ENCODE peak calls at places on chromosomes 4 and X, in six cellular contexts. I, Q, B, M, K and P are unnamed samples.

GRCh38 chr4:54098375-54098774 is 1.6 kb upstream of the GSX2 start:
- DNase-seq in I (no peak), Q (no peak), B (no peak), M (no peak), K (no peak), P (no peak)

GRCh38 chr4:184653650-184654049 is 4.1 kb downstream of the PRIMPOL start:
- DNase-seq in I (no peak), Q (no peak), B (peak), M (no peak), K (no peak), P (peak)

GRCh38 chr4:161791796-161792556 is 371.8 kb downstream of the FSTL5 start:
- DNase-seq in I (no peak), Q (no peak), B (no peak), M (no peak), K (no peak), P (no peak)

GRCh38 chr4:141020801-141021261 is 112.4 kb downstream of the RNF150 start:
- DNase-seq in I (no peak), Q (no peak), B (peak), M (peak), K (no peak), P (no peak)

GRCh38 chr4:155419266-155419665 is 42.5 kb upstream of the MAP9 start:
- DNase-seq in I (no peak), Q (no peak), B (peak), M (peak), K (no peak), P (no peak)

GRCh38 chr4:41532880-41533279 is 5.1 kb upstream of the LIMCH1 start:
- DNase-seq in I (no peak), Q (no peak), B (no peak), M (no peak), K (no peak), P (no peak)

GRCh38 chr4:2732526-2732925 is 23.6 kb downstream of the TNIP2 start:
- DNase-seq in I (no peak), Q (no peak), B (no peak), M (no peak), K (no peak), P (no peak)

GRCh38 chr4:141047228-141047884 is 85.9 kb downstream of the RNF150 start:
- DNase-seq in I (no peak), Q (no peak), B (peak), M (peak), K (no peak), P (no peak)

GRCh38 chrX:44748014-44748413 is 95.8 kb upstream of the DUSP21 start:
- DNase-seq in I (no peak), Q (no peak), B (no peak), M (peak), K (no peak), P (peak)

GRCh38 chrX:110852180-110852579 is 56.6 kb upstream of the CHRDL1 start:
- DNase-seq in I (no peak), Q (no peak), B (peak), M (peak), K (no peak), P (peak)

GRCh38 chr4:170052919-170053318 is 26.7 kb upstream of the MFAP3L start:
- DNase-seq in I (no peak), Q (no peak), B (no peak), M (no peak), K (no peak), P (no peak)

GRCh38 chr4:88823058-88823919 is 125.7 kb upstream of the NAP1L5 start:
- DNase-seq in I (peak), Q (peak), B (peak), M (peak), K (peak), P (peak)

GRCh38 chr4:109921384-109921808 is 8.7 kb downstream of the EGF start:
- DNase-seq in I (peak), Q (peak), B (peak), M (peak), K (no peak), P (peak)
- H3K4ac ChIP-seq in I (no peak), Q (no peak), B (no peak), M (no peak), K (no peak), P (no peak)

DNA sequence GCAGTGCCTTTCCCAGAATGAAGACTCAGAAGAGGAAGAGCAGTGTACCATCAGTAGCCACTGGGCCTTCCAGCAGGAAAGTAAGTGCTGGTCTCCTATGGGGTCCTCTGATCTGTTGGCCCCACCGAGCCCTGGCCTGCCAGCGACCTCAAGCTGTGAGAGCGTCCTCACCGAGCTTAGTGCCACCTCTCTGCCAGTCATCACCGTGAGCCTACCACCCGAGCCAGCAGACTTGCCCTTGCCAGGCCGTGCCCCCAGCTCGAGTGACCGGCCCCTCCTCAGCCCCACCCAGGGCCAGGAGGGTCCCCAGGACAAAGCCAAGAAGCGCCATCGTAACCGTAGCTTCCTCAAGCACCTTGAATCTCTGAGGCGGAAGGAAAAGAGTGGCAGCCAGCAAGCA is 69.7 kb downstream of the STARD8 start:
- DNase-seq in I (no peak), Q (no peak), B (no peak), M (no peak), K (no peak), P (no peak)
- H3K14ac ChIP-seq in I (no peak), Q (no peak), B (no peak), M (no peak), K (no peak), P (no peak)

GRCh38 chr4:183329244-183329643 is 7.0 kb upstream of the CLDN24 start:
- DNase-seq in I (no peak), Q (no peak), B (no peak), M (no peak), K (no peak), P (no peak)

GRCh38 chr4:183328832-183329231 is 6.6 kb upstream of the CLDN24 start:
- DNase-seq in I (no peak), Q (no peak), B (peak), M (peak), K (no peak), P (no peak)

GRCh38 chr4:183330841-183331240 is 8.6 kb upstream of the CLDN24 start:
- DNase-seq in I (no peak), Q (no peak), B (no peak), M (no peak), K (no peak), P (no peak)

GRCh38 chr4:183332447-183332846 is 10.2 kb upstream of the CLDN24 start:
- DNase-seq in I (no peak), Q (no peak), B (no peak), M (no peak), K (no peak), P (no peak)

DNA sequence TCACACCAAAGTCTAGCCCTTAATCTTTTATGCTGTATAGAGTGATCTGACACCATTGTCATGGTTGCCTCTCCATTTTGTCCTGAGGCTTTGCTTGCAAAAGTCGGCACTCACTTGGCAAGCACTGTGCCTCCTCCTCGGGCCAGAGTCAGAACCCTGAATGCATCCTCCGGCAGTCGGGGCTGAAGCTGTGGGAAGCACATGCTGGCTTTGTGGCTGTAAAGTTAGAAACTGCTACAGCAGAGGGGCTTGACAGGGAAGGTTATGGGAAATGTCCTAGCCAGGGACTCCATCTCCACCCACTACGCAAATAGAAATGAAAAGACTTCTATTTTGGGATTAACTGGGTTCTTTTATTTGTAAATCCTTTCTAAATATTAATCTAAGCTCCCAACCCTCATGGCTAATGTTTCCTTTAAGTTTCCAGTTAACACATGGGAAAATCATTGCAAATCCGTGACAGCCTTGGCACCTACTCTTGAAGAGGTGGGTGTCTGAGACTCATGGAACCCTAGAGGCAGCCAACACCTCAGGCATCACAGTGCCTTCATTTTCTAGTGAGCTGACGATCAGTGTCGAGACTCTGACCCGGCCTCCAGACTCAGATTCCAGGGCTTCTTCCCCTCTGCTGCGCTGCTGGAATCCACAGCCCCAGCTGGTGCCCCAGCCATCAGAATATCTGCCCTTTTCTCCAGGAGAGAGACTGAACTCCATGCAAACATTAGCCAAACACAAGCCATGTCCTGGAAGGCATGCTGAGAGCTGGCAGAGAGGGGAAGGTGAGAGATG is 7.9 kb upstream of the CLDN24 start:
- DNase-seq in I (no peak), Q (no peak), B (no peak), M (no peak), K (no peak), P (no peak)
- H2BK5ac ChIP-seq in I (no peak), Q (no peak), B (no peak), M (no peak), K (no peak), P (no peak)

DNA sequence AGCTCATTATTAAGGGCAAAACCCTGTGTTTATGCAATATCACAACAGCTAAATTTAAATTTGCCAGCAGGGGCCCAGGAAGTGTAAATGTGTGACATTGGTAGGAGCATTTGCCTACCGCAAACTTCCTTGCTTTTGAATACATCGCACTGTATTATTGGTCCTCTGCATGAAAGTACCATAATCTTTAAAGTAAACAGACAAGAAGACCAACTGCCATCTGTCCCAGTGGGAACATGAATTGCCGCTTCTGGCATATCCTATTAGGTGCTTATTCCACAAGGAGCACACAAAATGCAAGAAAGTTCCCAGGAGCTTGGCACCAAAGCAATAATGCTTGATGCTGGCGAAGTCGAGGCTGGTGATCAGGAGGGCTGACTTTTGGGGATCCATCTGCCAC is 51.3 kb downstream of the SOD3 start:
- DNase-seq in I (no peak), Q (no peak), B (no peak), M (no peak), K (no peak), P (no peak)
- H3K4ac ChIP-seq in I (no peak), Q (no peak), B (no peak), M (no peak), K (no peak), P (no peak)